ENCODE peak calls at places on chromosomes 11 and 22, in seven cellular contexts. E is AG04450, J is ovary, M is sigmoid colon, C is lung, K is neuronal stem cell, L is left ventricle myocardium inferior. G is an unnamed sample. For H3K9me3, the result is how much of the 10 kb centered on the place peaks cover.

GRCh38 chr22:43110927-43111623 is 525 bp downstream of the BIK start:
- DNase-seq in L (no peak), K (no peak), M (no peak), C (peak), J (no peak), E (no peak), G (peak)

GRCh38 chr11:78290293-78291176 is 101.8 kb downstream of the USP35 start:
- DNase-seq in L (no peak), C (peak), E (peak), K (no peak), J (peak), M (no peak), G (no peak)

GRCh38 chr22:19325296-19325950 is 33.9 kb upstream of the CLTCL1 start:
- DNase-seq in J (no peak), L (no peak), K (no peak), C (no peak), M (no peak), E (no peak), G (no peak)

GRCh38 chr11:10268746-10269487 is 25.1 kb downstream of the SBF2 start:
- DNase-seq in M (no peak), K (no peak), L (no peak), E (no peak), C (no peak), J (no peak), G (no peak)

GRCh38 chr11:69726481-69726880 is 22.7 kb upstream of the FGF19 start:
- DNase-seq in M (no peak), E (no peak), L (no peak), J (no peak), C (no peak), K (no peak), G (no peak)

GRCh38 chr11:35267504-35267903 is 128.5 kb downstream of the CD44 start:
- DNase-seq in E (peak), C (no peak), J (no peak), K (no peak), L (no peak), M (no peak), G (no peak)

GRCh38 chr11:8318536-8318935 is 54.9 kb upstream of the LMO1 start:
- DNase-seq in M (peak), K (no peak), J (no peak), E (no peak), C (no peak), L (no peak), G (no peak)

GRCh38 chr11:61138940-61139339 is 22.3 kb downstream of the VPS37C start:
- DNase-seq in J (no peak), C (no peak), K (no peak), E (no peak), L (no peak), M (peak), G (no peak)

GRCh38 chr11:94822080-94822479 is 53.9 kb downstream of the AMOTL1 start:
- DNase-seq in E (no peak), C (no peak), M (no peak), K (no peak), J (no peak), L (no peak), G (no peak)

GRCh38 chr11:27496461-27496860 is 10.1 kb downstream of the LIN7C start:
- DNase-seq in C (no peak), E (no peak), K (no peak), J (no peak), L (no peak), M (no peak), G (no peak)

GRCh38 chr22:35506259-35506570 is 34.4 kb upstream of the RASD2 start:
- DNase-seq in C (no peak), M (no peak), E (peak), K (no peak), J (no peak), L (no peak), G (no peak)

GRCh38 chr11:70158201-70158600 is 44.9 kb upstream of the FADD start:
- DNase-seq in K (no peak), C (no peak), L (no peak), J (no peak), E (no peak), M (no peak), G (no peak)

GRCh38 chr11:129640671-129641070 is 175.0 kb upstream of the TMEM45B start:
- DNase-seq in E (no peak), M (no peak), J (no peak), C (no peak), K (no peak), L (no peak), G (no peak)

GRCh38 chr11:130068986-130069683 is 559 bp upstream of the APLP2 start:
- DNase-seq in C (peak), K (no peak), M (peak), J (peak), E (peak), L (peak), G (no peak)

GRCh38 chr11:15276616-15277015 is 161.9 kb downstream of the INSC start:
- DNase-seq in C (no peak), E (no peak), M (no peak), L (no peak), J (no peak), K (peak), G (no peak)

GRCh38 chr11:75028321-75029097 is 39.8 kb downstream of the NEU3 start:
- DNase-seq in E (no peak), K (no peak), C (peak), J (no peak), L (no peak), M (no peak), G (no peak)

GRCh38 chr11:128522943-128523518 is 64.3 kb downstream of the ETS1 start:
- DNase-seq in C (no peak), L (no peak), K (no peak), J (no peak), M (no peak), E (no peak), G (peak)

GRCh38 chr11:123251656-123252344 is 56.8 kb upstream of the CLMP start:
- DNase-seq in L (peak), M (peak), E (no peak), C (no peak), J (peak), K (no peak), G (no peak)

GRCh38 chr11:87280143-87280542 is 242.4 kb downstream of the TMEM135 start:
- DNase-seq in M (no peak), L (no peak), C (no peak), J (no peak), K (no peak), E (no peak), G (no peak)

GRCh38 chr11:85249482-85249881 is 377.7 kb downstream of the DLG2 start:
- DNase-seq in L (no peak), J (no peak), M (no peak), K (no peak), C (no peak), E (no peak), G (no peak)

GRCh38 chr11:117413616-117414015 is 86.0 kb downstream of the CEP164 start:
- DNase-seq in K (no peak), J (no peak), C (no peak), L (no peak), E (no peak), M (no peak), G (no peak)

GRCh38 chr11:125452125-125452470 is 44.0 kb downstream of the FEZ1 start:
- DNase-seq in L (no peak), J (no peak), M (peak), E (no peak), K (no peak), C (no peak), G (no peak)

GRCh38 chr11:65113361-65113756 is 1.7 kb downstream of the TM7SF2 start:
- DNase-seq in M (peak), K (no peak), L (no peak), J (no peak), C (no peak), E (no peak), G (no peak)

GRCh38 chr11:11461473-11461872 is 108.4 kb upstream of the CSNK2A3 start:
- DNase-seq in J (no peak), L (peak), K (no peak), E (no peak), C (no peak), M (no peak), G (no peak)

GRCh38 chr22:45233386-45233785 is 7.3 kb downstream of the KIAA0930 start:
- DNase-seq in E (no peak), M (no peak), J (no peak), C (no peak), K (no peak), L (no peak), G (no peak)

GRCh38 chr11:114209904-114210303 is 86.3 kb upstream of the NNMT start:
- DNase-seq in C (no peak), J (no peak), M (no peak), L (no peak), K (peak), E (no peak), G (no peak)

GRCh38 chr11:15845261-15845660 is 511.1 kb downstream of the SOX6 start:
- DNase-seq in C (no peak), K (peak), E (no peak), L (no peak), J (no peak), M (no peak), G (no peak)

GRCh38 chr11:119148855-119149370 is at the start of gene ABCG4:
- DNase-seq in M (no peak), J (no peak), E (no peak), C (no peak), K (peak), L (peak), G (no peak)

GRCh38 chr11:102666331-102666957 is 39.1 kb downstream of the MMP27 start:
- DNase-seq in M (no peak), K (peak), L (no peak), E (peak), C (peak), J (no peak), G (peak)

GRCh38 chr11:12271241-12271640 is 106.1 kb upstream of the PARVA start:
- DNase-seq in M (no peak), E (no peak), J (no peak), C (no peak), K (no peak), L (no peak), G (no peak)

GRCh38 chr11:116792869-116793475 is 1.3 kb upstream of the APOA5 start:
- DNase-seq in E (no peak), M (no peak), K (no peak), J (no peak), C (no peak), L (no peak), G (no peak)

GRCh38 chr22:27331526-27332281 is 469.9 kb downstream of the MN1 start:
- DNase-seq in M (peak), C (peak), E (no peak), L (peak), J (peak), K (no peak), G (no peak)

GRCh38 chr22:47396105-47396504 is 633.7 kb downstream of the TBC1D22A start:
- DNase-seq in J (no peak), M (no peak), C (no peak), E (no peak), L (no peak), K (no peak), G (no peak)
- H3K9me3 ChIP-seq in J (under half), M (under half), C (under half), E (under half), L (under half), K (under half), G (under half)

DNA sequence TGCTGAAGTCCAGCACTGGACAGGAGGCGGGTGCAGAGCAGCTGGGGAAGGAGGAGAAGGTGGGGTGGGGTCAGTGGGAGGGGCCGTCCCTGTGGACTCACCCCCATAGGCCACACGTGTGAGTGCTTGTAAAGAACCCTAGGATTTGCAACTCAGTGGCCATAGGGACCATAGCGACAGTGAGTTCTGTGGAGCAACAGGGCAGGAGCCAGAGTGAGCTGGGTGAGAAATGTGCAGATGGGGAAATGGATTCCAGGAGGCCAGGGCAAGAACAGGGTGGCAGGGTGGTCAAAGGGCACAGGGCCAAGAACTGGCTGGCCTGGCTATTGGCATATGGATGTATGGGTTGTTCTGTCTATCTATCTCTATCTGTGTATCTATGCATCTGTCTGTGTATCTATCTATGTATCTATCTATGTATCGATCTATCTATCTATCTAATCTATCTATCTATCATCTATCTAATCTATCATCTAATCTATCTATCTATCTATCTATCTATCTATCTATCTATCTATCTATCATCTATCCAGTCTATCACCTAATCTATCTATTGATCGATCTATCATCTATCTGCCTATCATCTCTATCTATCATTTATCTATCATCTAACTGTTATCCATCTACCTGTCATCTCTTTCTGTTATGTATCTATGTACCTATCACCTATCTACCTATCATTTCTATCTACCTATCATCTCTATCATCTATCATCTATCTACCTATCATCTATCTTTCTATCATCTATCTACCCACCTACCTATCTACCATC is 889.0 kb downstream of the TBC1D22A start:
- DNase-seq in E (no peak), L (no peak), K (no peak), M (no peak), J (no peak), C (no peak), G (no peak)
- H3K9me3 ChIP-seq in E (under half), L (under half), K (under half), M (under half), J (under half), C (under half), G (under half)

DNA sequence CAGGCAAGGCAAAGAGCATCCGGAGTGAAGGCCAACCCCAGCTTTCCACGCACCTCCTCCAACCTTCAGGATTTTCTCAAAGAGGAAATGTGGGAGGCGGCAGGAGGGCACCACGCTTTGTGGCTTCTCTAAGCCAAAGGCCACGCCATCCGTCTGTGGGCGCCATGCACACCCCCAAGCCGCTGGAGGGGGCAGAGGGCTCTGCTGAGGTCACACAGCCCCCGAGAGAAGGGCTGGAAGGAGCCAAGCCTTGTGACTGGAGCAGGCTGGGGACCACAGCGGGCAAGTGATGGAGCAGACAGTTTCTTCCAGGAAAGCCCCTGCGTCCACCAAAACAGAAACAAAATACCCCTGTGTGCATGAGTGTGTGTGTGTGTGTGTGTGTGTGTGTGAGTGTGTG is 527.4 kb downstream of the BRD1 start:
- DNase-seq in K (no peak), C (no peak), M (no peak), L (no peak), J (no peak), E (no peak), G (no peak)
- H3K9me3 ChIP-seq in K (under half), C (under half), M (under half), L (under half), J (under half), E (half or more), G (under half)

GRCh38 chr11:3369366-3369765 is 9.6 kb downstream of the ZNF195 start:
- DNase-seq in C (no peak), L (no peak), E (no peak), J (no peak), K (no peak), M (no peak), G (no peak)

GRCh38 chr11:3368199-3368598 is 10.7 kb downstream of the ZNF195 start:
- DNase-seq in E (no peak), L (no peak), C (no peak), M (no peak), K (no peak), J (no peak), G (no peak)

GRCh38 chr11:3370268-3370870 is 8.6 kb downstream of the ZNF195 start:
- DNase-seq in E (no peak), L (no peak), M (no peak), K (no peak), C (no peak), J (no peak), G (no peak)

DNA sequence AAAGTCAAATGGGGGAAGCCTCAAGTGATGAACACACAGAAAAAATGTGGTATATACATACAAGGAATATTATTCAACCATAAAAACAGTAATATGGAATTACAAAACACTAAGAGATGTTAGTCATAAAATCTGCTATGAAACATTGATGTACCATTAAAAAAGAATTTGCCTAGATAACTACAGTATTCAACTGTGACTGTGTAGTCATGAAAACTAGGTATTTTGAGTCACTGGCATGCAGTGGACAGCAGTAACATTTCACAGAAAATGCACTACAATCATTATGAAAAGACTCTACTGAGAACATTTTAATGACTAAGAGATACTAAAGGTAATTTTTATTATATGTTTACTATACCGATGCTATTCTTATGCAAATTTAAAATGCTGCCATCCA is 11.7 kb downstream of the ZNF195 start:
- DNase-seq in C (no peak), J (no peak), M (no peak), E (no peak), L (no peak), K (no peak), G (no peak)
- H3K9me3 ChIP-seq in C (under half), J (under half), M (under half), E (under half), L (under half), K (half or more), G (under half)

GRCh38 chr11:58801302-58801701 is 43.2 kb downstream of the GLYATL2 start:
- DNase-seq in J (no peak), M (no peak), L (no peak), E (no peak), K (no peak), C (no peak), G (no peak)
- H3K9me3 ChIP-seq in J (under half), M (under half), L (under half), E (under half), K (under half), C (under half), G (under half)

GRCh38 chr11:2651054-2651617 is 48.7 kb downstream of the KCNQ1OT1 start:
- DNase-seq in E (no peak), C (no peak), M (no peak), K (no peak), J (no peak), L (no peak), G (no peak)

GRCh38 chr11:2652362-2652761 is 47.4 kb downstream of the KCNQ1OT1 start:
- DNase-seq in K (no peak), J (no peak), L (no peak), E (no peak), M (no peak), C (no peak), G (no peak)

GRCh38 chr11:2652857-2653643 is 46.7 kb downstream of the KCNQ1OT1 start:
- DNase-seq in M (no peak), E (no peak), J (no peak), C (no peak), K (no peak), L (no peak), G (no peak)

GRCh38 chr11:2650343-2650867 is 49.4 kb downstream of the KCNQ1OT1 start:
- DNase-seq in J (no peak), M (no peak), L (no peak), C (no peak), E (no peak), K (no peak), G (no peak)

DNA sequence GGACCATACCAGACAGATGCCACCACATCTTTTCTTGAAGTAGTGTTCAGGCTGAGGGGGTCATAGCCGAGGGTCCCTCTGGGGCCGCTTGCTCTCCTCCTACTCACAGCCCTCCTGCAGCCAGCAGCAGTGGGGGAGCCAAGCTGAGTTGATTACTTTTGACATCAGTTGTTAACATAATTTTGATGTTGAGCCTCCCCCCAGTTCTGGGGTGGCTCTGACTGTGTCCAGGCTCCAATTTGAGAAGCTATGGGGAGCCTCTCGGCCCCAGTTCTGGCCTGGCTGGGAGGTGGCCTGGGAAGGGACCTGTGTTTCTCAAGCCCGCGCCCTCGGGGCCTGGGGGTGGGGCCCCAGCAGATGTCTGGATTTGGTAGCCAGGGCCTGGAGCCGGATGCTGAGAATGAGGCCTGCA is 48.0 kb downstream of the KCNQ1OT1 start:
- DNase-seq in E (no peak), C (no peak), L (peak), K (no peak), J (no peak), M (no peak), G (no peak)
- H3K9me3 ChIP-seq in E (half or more), C (under half), L (half or more), K (under half), J (under half), M (under half), G (under half)

G was measured in naive thymus-derived CD4-positive, alpha-beta T cell.